ENCODE peak calls at places on chromosomes 1 and 21, in five cellular contexts. One of them, this sample, is unnamed.

GRCh38 chr21:41899431-41900202 is 20.5 kb upstream of the PRDM15 start:
- DNase-seq in GM12891: no peak
- DNase-seq in HepG2: no peak
- DNase-seq in stomach: no peak
- DNase-seq in Panc1: no peak
- DNase-seq in this sample: no peak

GRCh38 chr21:43971201-43971991 is 40.7 kb upstream of the TRAPPC10 start:
- DNase-seq in GM12891: no peak
- DNase-seq in HepG2: no peak
- DNase-seq in stomach: no peak
- DNase-seq in Panc1: no peak
- DNase-seq in this sample: no peak

GRCh38 chr1:170623171-170623570 is 40.8 kb upstream of the PRRX1 start:
- DNase-seq in GM12891: no peak
- DNase-seq in HepG2: no peak
- DNase-seq in stomach: no peak
- DNase-seq in Panc1: peak
- DNase-seq in this sample: no peak

GRCh38 chr1:18996548-18997177 is 40.2 kb upstream of the IFFO2 start:
- DNase-seq in GM12891: no peak
- DNase-seq in HepG2: no peak
- DNase-seq in stomach: no peak
- DNase-seq in Panc1: no peak
- DNase-seq in this sample: no peak

GRCh38 chr1:99843760-99844159 is 6.4 kb upstream of the AGL start:
- DNase-seq in GM12891: no peak
- DNase-seq in HepG2: no peak
- DNase-seq in stomach: no peak
- DNase-seq in Panc1: no peak
- DNase-seq in this sample: no peak

GRCh38 chr1:156079762-156080597 is 2.3 kb downstream of the MEX3A start:
- DNase-seq in GM12891: no peak
- DNase-seq in HepG2: no peak
- DNase-seq in stomach: no peak
- DNase-seq in Panc1: no peak
- DNase-seq in this sample: no peak

GRCh38 chr1:243510928-243511327 is 255.1 kb downstream of the SDCCAG8 start:
- DNase-seq in GM12891: no peak
- DNase-seq in HepG2: no peak
- DNase-seq in stomach: no peak
- DNase-seq in Panc1: no peak
- DNase-seq in this sample: no peak

GRCh38 chr1:118973536-118974160 is 14.5 kb downstream of the TBX15 start:
- DNase-seq in GM12891: no peak
- DNase-seq in HepG2: no peak
- DNase-seq in stomach: no peak
- DNase-seq in Panc1: no peak
- DNase-seq in this sample: no peak

GRCh38 chr1:101039245-101039644 is 13.7 kb upstream of the DPH5 start:
- DNase-seq in GM12891: no peak
- DNase-seq in HepG2: no peak
- DNase-seq in stomach: no peak
- DNase-seq in Panc1: no peak
- DNase-seq in this sample: no peak

GRCh38 chr1:43232071-43232470 is 37.7 kb upstream of the TMEM125 start:
- DNase-seq in GM12891: no peak
- DNase-seq in HepG2: no peak
- DNase-seq in stomach: no peak
- DNase-seq in Panc1: no peak
- DNase-seq in this sample: no peak

GRCh38 chr21:36022704-36023103 is 37.6 kb downstream of the SETD4 start:
- DNase-seq in GM12891: no peak
- DNase-seq in HepG2: no peak
- DNase-seq in stomach: no peak
- DNase-seq in Panc1: no peak
- DNase-seq in this sample: no peak

GRCh38 chr1:20689645-20690056 is 28.2 kb downstream of the KIF17 start:
- DNase-seq in GM12891: no peak
- DNase-seq in HepG2: peak
- DNase-seq in stomach: no peak
- DNase-seq in Panc1: no peak
- DNase-seq in this sample: no peak

GRCh38 chr1:226107471-226108460 is 45.2 kb downstream of the H3-3A start:
- DNase-seq in GM12891: no peak
- DNase-seq in HepG2: no peak
- DNase-seq in stomach: no peak
- DNase-seq in Panc1: no peak
- DNase-seq in this sample: no peak

GRCh38 chr1:25049190-25049589 is 119.1 kb upstream of the RUNX3 start:
- DNase-seq in GM12891: no peak
- DNase-seq in HepG2: no peak
- DNase-seq in stomach: no peak
- DNase-seq in Panc1: no peak
- DNase-seq in this sample: no peak

GRCh38 chr1:19680644-19681043 is 16.0 kb downstream of the HTR6 start:
- DNase-seq in GM12891: no peak
- DNase-seq in HepG2: no peak
- DNase-seq in stomach: no peak
- DNase-seq in Panc1: no peak
- DNase-seq in this sample: no peak

GRCh38 chr1:93394514-93394913 is 48.8 kb downstream of the DR1 start:
- DNase-seq in GM12891: no peak
- DNase-seq in HepG2: no peak
- DNase-seq in stomach: no peak
- DNase-seq in Panc1: no peak
- DNase-seq in this sample: no peak

GRCh38 chr1:182143825-182144661 is 82.5 kb upstream of the ZNF648 start:
- DNase-seq in GM12891: no peak
- DNase-seq in HepG2: no peak
- DNase-seq in stomach: peak
- DNase-seq in Panc1: no peak
- DNase-seq in this sample: peak

GRCh38 chr1:65525297-65526048 is 105.0 kb downstream of the LEPR start:
- DNase-seq in GM12891: peak
- DNase-seq in HepG2: no peak
- DNase-seq in stomach: peak
- DNase-seq in Panc1: no peak
- DNase-seq in this sample: no peak

GRCh38 chr1:108639899-108640560 is 20.9 kb downstream of the HENMT1 start:
- DNase-seq in GM12891: no peak
- DNase-seq in HepG2: peak
- DNase-seq in stomach: no peak
- DNase-seq in Panc1: no peak
- DNase-seq in this sample: no peak

GRCh38 chr21:23936224-23936623 is 1671.1 kb downstream of the MRPL39 start:
- DNase-seq in GM12891: peak
- DNase-seq in HepG2: no peak
- DNase-seq in stomach: no peak
- DNase-seq in Panc1: no peak
- DNase-seq in this sample: no peak

GRCh38 chr1:15584489-15585363 is at the start of gene AGMAT:
- DNase-seq in GM12891: peak
- DNase-seq in HepG2: peak
- DNase-seq in stomach: peak
- DNase-seq in Panc1: no peak
- DNase-seq in this sample: no peak

GRCh38 chr21:35438643-35439404 is 389.7 kb upstream of the RUNX1 start:
- DNase-seq in GM12891: no peak
- DNase-seq in HepG2: no peak
- DNase-seq in stomach: peak
- DNase-seq in Panc1: no peak
- DNase-seq in this sample: no peak

GRCh38 chr1:109806733-109807397 is 43.1 kb upstream of the EPS8L3 start:
- DNase-seq in GM12891: no peak
- DNase-seq in HepG2: no peak
- DNase-seq in stomach: peak
- DNase-seq in Panc1: no peak
- DNase-seq in this sample: no peak

GRCh38 chr1:113542221-113542701 is 151.9 kb downstream of the MAGI3 start:
- DNase-seq in GM12891: no peak
- DNase-seq in HepG2: no peak
- DNase-seq in stomach: no peak
- DNase-seq in Panc1: no peak
- DNase-seq in this sample: no peak

GRCh38 chr21:45297329-45297728 is 9.6 kb upstream of the POFUT2 start:
- DNase-seq in GM12891: no peak
- DNase-seq in HepG2: no peak
- DNase-seq in stomach: no peak
- DNase-seq in Panc1: no peak
- DNase-seq in this sample: peak

GRCh38 chr1:228794810-228795209 is 59.5 kb downstream of the RHOU start:
- DNase-seq in GM12891: no peak
- DNase-seq in HepG2: no peak
- DNase-seq in stomach: no peak
- DNase-seq in Panc1: no peak
- DNase-seq in this sample: no peak

GRCh38 chr1:170927955-170928850 is 7.1 kb upstream of the MROH9 start:
- DNase-seq in GM12891: no peak
- DNase-seq in HepG2: no peak
- DNase-seq in stomach: no peak
- DNase-seq in Panc1: no peak
- DNase-seq in this sample: no peak

GRCh38 chr1:107865627-107866026 is 99.4 kb downstream of the VAV3 start:
- DNase-seq in GM12891: no peak
- DNase-seq in HepG2: no peak
- DNase-seq in stomach: no peak
- DNase-seq in Panc1: no peak
- DNase-seq in this sample: no peak

GRCh38 chr1:236011641-236012040 is 53.2 kb downstream of the NID1 start:
- DNase-seq in GM12891: no peak
- DNase-seq in HepG2: no peak
- DNase-seq in stomach: no peak
- DNase-seq in Panc1: no peak
- DNase-seq in this sample: no peak

GRCh38 chr1:6448749-6449631 is 17.0 kb downstream of the TNFRSF25 start:
- DNase-seq in GM12891: no peak
- DNase-seq in HepG2: peak
- DNase-seq in stomach: peak
- DNase-seq in Panc1: no peak
- DNase-seq in this sample: no peak

GRCh38 chr1:165841582-165842362 is 14.4 kb downstream of the UCK2 start:
- DNase-seq in GM12891: no peak
- DNase-seq in HepG2: peak
- DNase-seq in stomach: no peak
- DNase-seq in Panc1: no peak
- DNase-seq in this sample: no peak

GRCh38 chr1:63678200-63678599 is 85.0 kb downstream of the PGM1 start:
- DNase-seq in GM12891: no peak
- DNase-seq in HepG2: peak
- DNase-seq in stomach: no peak
- DNase-seq in Panc1: no peak
- DNase-seq in this sample: no peak

GRCh38 chr1:45983964-45984363 is 148.5 kb downstream of the PIK3R3 start:
- DNase-seq in GM12891: no peak
- DNase-seq in HepG2: no peak
- DNase-seq in stomach: no peak
- DNase-seq in Panc1: no peak
- DNase-seq in this sample: no peak

GRCh38 chr21:45538381-45539045 is 3.7 kb downstream of the SLC19A1 start:
- DNase-seq in GM12891: no peak
- DNase-seq in HepG2: no peak
- DNase-seq in stomach: peak
- DNase-seq in Panc1: no peak
- DNase-seq in this sample: no peak

GRCh38 chr1:161367684-161368398 is at the start of gene CFAP126:
- DNase-seq in GM12891: peak
- DNase-seq in HepG2: peak
- DNase-seq in stomach: peak
- DNase-seq in Panc1: no peak
- DNase-seq in this sample: no peak

GRCh38 chr1:58434181-58434580 is 112.3 kb downstream of the OMA1 start:
- DNase-seq in GM12891: no peak
- DNase-seq in HepG2: no peak
- DNase-seq in stomach: no peak
- DNase-seq in Panc1: no peak
- DNase-seq in this sample: no peak

GRCh38 chr1:110087812-110088738 is 17.6 kb upstream of the ALX3 start:
- DNase-seq in GM12891: peak
- DNase-seq in HepG2: peak
- DNase-seq in stomach: peak
- DNase-seq in Panc1: peak
- DNase-seq in this sample: no peak

GRCh38 chr1:241499910-241500309 is 19.6 kb downstream of the FH start:
- DNase-seq in GM12891: no peak
- DNase-seq in HepG2: peak
- DNase-seq in stomach: no peak
- DNase-seq in Panc1: no peak
- DNase-seq in this sample: no peak

GRCh38 chr1:36988311-36988710 is 46.0 kb downstream of the GRIK3 start:
- DNase-seq in GM12891: no peak
- DNase-seq in HepG2: no peak
- DNase-seq in stomach: no peak
- DNase-seq in Panc1: no peak
- DNase-seq in this sample: no peak
- TF ChIP-seq POLR2AphosphoS5 in GM12891: no peak
- TF ChIP-seq POLR2AphosphoS5 in HepG2: no peak
- TF ChIP-seq POLR2AphosphoS5 in stomach: no peak
- TF ChIP-seq POLR2AphosphoS5 in Panc1: no peak
- TF ChIP-seq POLR2AphosphoS5 in this sample: no peak

GRCh38 chr1:3170566-3171453 is 101.8 kb downstream of the PRDM16 start:
- DNase-seq in GM12891: no peak
- DNase-seq in HepG2: peak
- DNase-seq in stomach: peak
- DNase-seq in Panc1: no peak
- DNase-seq in this sample: no peak
- TF ChIP-seq POLR2AphosphoS5 in GM12891: no peak
- TF ChIP-seq POLR2AphosphoS5 in HepG2: peak
- TF ChIP-seq POLR2AphosphoS5 in stomach: peak
- TF ChIP-seq POLR2AphosphoS5 in Panc1: no peak
- TF ChIP-seq POLR2AphosphoS5 in this sample: peak

GRCh38 chr1:232226197-232226681 is 403.7 kb downstream of the SIPA1L2 start:
- DNase-seq in GM12891: no peak
- DNase-seq in HepG2: no peak
- DNase-seq in stomach: no peak
- DNase-seq in Panc1: no peak
- DNase-seq in this sample: no peak

GRCh38 chr1:232225336-232226131 is 404.4 kb downstream of the SIPA1L2 start:
- DNase-seq in GM12891: no peak
- DNase-seq in HepG2: no peak
- DNase-seq in stomach: no peak
- DNase-seq in Panc1: no peak
- DNase-seq in this sample: no peak

GRCh38 chr1:232223887-232224286 is 406.0 kb downstream of the SIPA1L2 start:
- DNase-seq in GM12891: no peak
- DNase-seq in HepG2: no peak
- DNase-seq in stomach: no peak
- DNase-seq in Panc1: no peak
- DNase-seq in this sample: no peak

GRCh38 chr1:232223309-232223708 is 406.6 kb downstream of the SIPA1L2 start:
- DNase-seq in GM12891: no peak
- DNase-seq in HepG2: no peak
- DNase-seq in stomach: no peak
- DNase-seq in Panc1: no peak
- DNase-seq in this sample: no peak

GRCh38 chr1:232227171-232227740 is 402.7 kb downstream of the SIPA1L2 start:
- DNase-seq in GM12891: no peak
- DNase-seq in HepG2: no peak
- DNase-seq in stomach: no peak
- DNase-seq in Panc1: no peak
- DNase-seq in this sample: no peak
- TF ChIP-seq POLR2AphosphoS5 in GM12891: no peak
- TF ChIP-seq POLR2AphosphoS5 in HepG2: no peak
- TF ChIP-seq POLR2AphosphoS5 in stomach: no peak
- TF ChIP-seq POLR2AphosphoS5 in Panc1: no peak
- TF ChIP-seq POLR2AphosphoS5 in this sample: no peak

GRCh38 chr21:39660596-39660995 is 47.9 kb downstream of the B3GALT5 start:
- DNase-seq in GM12891: no peak
- DNase-seq in HepG2: no peak
- DNase-seq in stomach: no peak
- DNase-seq in Panc1: no peak
- DNase-seq in this sample: no peak
- TF ChIP-seq POLR2AphosphoS5 in GM12891: no peak
- TF ChIP-seq POLR2AphosphoS5 in HepG2: no peak
- TF ChIP-seq POLR2AphosphoS5 in stomach: no peak
- TF ChIP-seq POLR2AphosphoS5 in Panc1: no peak
- TF ChIP-seq POLR2AphosphoS5 in this sample: peak